ENCODE peak calls at places on chromosomes 11 and 22, in six cellular contexts. Z, E, O, T, W and Q are unnamed samples.

GRCh38 chr22:34113381-34113780 is 193.1 kb upstream of the LARGE1 start:
- DNase-seq in Z (no peak), E (no peak), O (no peak), T (no peak), W (no peak), Q (no peak)

GRCh38 chr22:44338183-44338812 is 25.5 kb upstream of the SHISAL1 start:
- DNase-seq in Z (no peak), E (peak; percentile 80), O (no peak), T (no peak), W (no peak), Q (peak; percentile 28)

GRCh38 chr11:83711035-83711630 is 425.0 kb upstream of the CCDC90B start:
- DNase-seq in Z (no peak), E (no peak), O (no peak), T (no peak), W (peak; percentile 33), Q (no peak)

GRCh38 chr11:119316017-119316728 is 757 bp downstream of the MCAM start:
- DNase-seq in Z (no peak), E (no peak), O (peak; percentile 65), T (no peak), W (no peak), Q (peak; percentile 29)

GRCh38 chr11:118295834-118296454 is 8.6 kb upstream of the CD3E start:
- DNase-seq in Z (no peak), E (peak; percentile 55), O (no peak), T (peak; percentile 59), W (peak; percentile 47), Q (peak; percentile 38)

GRCh38 chr11:61654397-61654829 is 25.8 kb upstream of the DAGLA start:
- DNase-seq in Z (peak; percentile 63), E (no peak), O (peak; percentile 76), T (no peak), W (no peak), Q (no peak)

GRCh38 chr22:24819941-24820461 is 14.0 kb downstream of the SGSM1 start:
- DNase-seq in Z (peak; percentile 48), E (peak; percentile 78), O (peak; percentile 63), T (no peak), W (no peak), Q (peak; percentile 47)

GRCh38 chr11:27699242-27699925 is 871 bp downstream of the BDNF start:
- DNase-seq in Z (no peak), E (no peak), O (no peak), T (no peak), W (peak; percentile 30), Q (peak; percentile 11)

GRCh38 chr11:101003468-101003867 is 126.1 kb downstream of the PGR start:
- DNase-seq in Z (no peak), E (no peak), O (no peak), T (no peak), W (no peak), Q (no peak)

GRCh38 chr11:32224580-32224979 is 133.7 kb downstream of the RCN1 start:
- DNase-seq in Z (no peak), E (no peak), O (no peak), T (no peak), W (no peak), Q (no peak)

DNA sequence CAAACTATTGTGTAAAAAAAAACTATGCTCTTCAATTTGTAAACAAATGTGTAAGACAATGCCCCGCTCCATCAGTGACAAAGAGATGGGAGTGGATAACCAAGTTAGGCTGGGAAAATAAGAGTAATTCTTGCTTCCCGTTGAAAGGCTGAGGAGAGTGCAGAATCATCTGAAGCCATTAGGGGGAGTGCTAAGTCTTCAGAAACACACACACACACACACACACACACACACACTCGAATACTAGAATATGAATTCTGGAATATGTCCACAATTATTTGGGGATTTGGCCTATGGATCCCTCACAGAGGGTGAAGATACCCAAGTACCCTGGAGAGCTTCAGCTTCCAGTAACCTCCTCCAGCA is 27.8 kb upstream of the ROBO3 start:
- DNase-seq in Z (no peak), E (no peak), O (peak; percentile 20), T (peak; percentile 94), W (peak; percentile 91), Q (peak; percentile 21)
- TF ChIP-seq CTCF in Z (no peak), E (no peak), O (no peak), T (peak; percentile 64), W (peak; percentile 73), Q (no peak)

DNA sequence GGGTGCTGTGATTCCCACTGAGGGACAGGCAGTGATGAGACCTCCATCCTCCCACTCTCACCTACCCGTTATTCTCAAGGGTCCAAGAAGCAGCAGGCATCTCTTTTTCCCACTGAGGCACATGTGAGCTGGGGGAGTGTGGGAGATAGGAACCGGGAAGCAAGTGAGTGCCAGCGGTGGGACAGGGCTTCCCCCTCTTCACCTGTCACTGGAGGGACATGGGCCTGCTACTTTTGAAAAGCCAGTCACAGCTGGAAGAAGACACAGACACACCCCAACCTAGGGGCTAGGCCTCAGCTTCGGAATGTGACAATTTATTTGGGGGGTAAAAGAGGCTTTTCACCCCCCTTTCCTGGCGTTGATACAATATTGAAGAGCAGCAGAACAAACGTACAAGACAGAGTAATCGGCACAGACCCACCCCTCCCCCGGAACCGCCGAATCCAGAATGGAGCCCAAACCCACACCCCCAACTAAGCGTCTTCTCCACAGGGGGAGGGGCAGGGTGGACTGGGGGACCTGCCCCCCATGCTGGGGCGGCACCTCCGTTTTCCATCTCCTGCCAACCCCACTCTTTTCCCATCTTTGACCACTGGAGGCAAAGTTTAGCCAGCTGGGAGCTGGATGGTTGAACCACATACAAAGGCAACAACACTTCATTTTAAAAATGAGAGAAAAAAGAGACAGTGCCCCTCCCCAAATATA is 10.7 kb downstream of the CBX6 start:
- DNase-seq in Z (no peak), E (no peak), O (no peak), T (no peak), W (peak; percentile 25), Q (no peak)
- TF ChIP-seq CTCF in Z (no peak), E (no peak), O (no peak), T (peak; percentile 44), W (peak; percentile 31), Q (peak; percentile 29)

GRCh38 chr22:29883045-29883830 is at the start of gene MTMR3:
- DNase-seq in Z (peak; percentile 96), E (peak; percentile 97), O (peak; percentile 94), T (peak; percentile 90), W (peak; percentile 83), Q (peak; percentile 98)
- TF ChIP-seq CTCF in Z (peak; percentile 35), E (no peak), O (no peak), T (peak; percentile 6), W (peak; percentile 0), Q (peak; percentile 63)

DNA sequence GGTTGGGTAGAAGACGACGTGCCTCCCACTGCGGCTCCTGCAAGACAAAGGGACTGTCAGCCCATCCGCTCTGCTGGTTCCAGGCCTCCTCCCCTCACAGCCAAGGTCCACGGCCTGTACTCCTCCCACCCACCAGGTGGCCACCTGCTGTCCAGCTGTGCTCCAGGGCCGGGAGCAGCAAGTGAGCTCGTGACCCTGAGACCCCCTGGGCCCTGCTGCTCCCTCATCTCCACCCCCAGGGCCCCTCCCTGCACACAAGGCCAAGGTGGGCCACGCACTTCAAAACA is 27.4 kb downstream of the TSPAN4 start:
- DNase-seq in Z (no peak), E (no peak), O (no peak), T (no peak), W (no peak), Q (no peak)
- TF ChIP-seq CTCF in Z (no peak), E (no peak), O (no peak), T (peak; percentile 24), W (no peak), Q (peak; percentile 41)

GRCh38 chr11:121321614-121322243 is 29.2 kb downstream of the SC5D start:
- DNase-seq in Z (no peak), E (no peak), O (peak; percentile 23), T (peak; percentile 39), W (peak; percentile 35), Q (peak; percentile 13)
- TF ChIP-seq CTCF in Z (peak; percentile 35), E (no peak), O (peak; percentile 16), T (peak; percentile 20), W (peak; percentile 35), Q (no peak)

GRCh38 chr11:129333873-129334272 is 41.8 kb upstream of the BARX2 start:
- DNase-seq in Z (no peak), E (no peak), O (no peak), T (no peak), W (no peak), Q (no peak)
- TF ChIP-seq CTCF in Z (no peak), E (no peak), O (no peak), T (peak; percentile 18), W (no peak), Q (no peak)

GRCh38 chr11:15629690-15630321 is 515.1 kb downstream of the INSC start:
- DNase-seq in Z (peak; percentile 55), E (peak; percentile 70), O (no peak), T (peak; percentile 42), W (no peak), Q (peak; percentile 64)
- TF ChIP-seq CTCF in Z (peak; percentile 36), E (no peak), O (no peak), T (peak; percentile 23), W (no peak), Q (no peak)